ENCODE peak calls at places on chromosomes 12 and 14, in four cellular contexts. B is astrocyte, A is NCI-H69, H is psoas muscle. W is an unnamed sample.

GRCh38 chr14:96146131-96146771 is 58.4 kb upstream of the BDKRB2 start:
- DNase-seq in B (peak), A (peak), H (no peak), W (no peak)

GRCh38 chr14:100547633-100548294 is 39.5 kb downstream of the BEGAIN start:
- DNase-seq in B (no peak), A (peak), H (peak), W (no peak)

GRCh38 chr14:74669846-74670245 is 43.0 kb downstream of the AREL1 start:
- DNase-seq in B (no peak), A (no peak), H (no peak), W (no peak)

GRCh38 chr14:75339059-75339458 is 60.4 kb downstream of the FOS start:
- DNase-seq in B (peak), A (no peak), H (no peak), W (no peak)

GRCh38 chr14:98606816-98607215 is 665.2 kb downstream of the BCL11B start:
- DNase-seq in B (no peak), A (no peak), H (no peak), W (no peak)

GRCh38 chr14:91373591-91374245 is 43.9 kb downstream of the CCDC88C start:
- DNase-seq in B (no peak), A (peak), H (no peak), W (peak)

GRCh38 chr12:79911889-79912656 is 22.8 kb downstream of the PPP1R12A start:
- DNase-seq in B (peak), A (no peak), H (no peak), W (no peak)

GRCh38 chr12:127809236-127809635 is 457.7 kb upstream of the TMEM132C start:
- DNase-seq in B (peak), A (no peak), H (no peak), W (peak)

GRCh38 chr14:100668352-100668751 is 58.3 kb upstream of the DLK1 start:
- DNase-seq in B (no peak), A (no peak), H (peak), W (no peak)

GRCh38 chr12:89932950-89933349 is 224.3 kb upstream of the ATP2B1 start:
- DNase-seq in B (peak), A (no peak), H (no peak), W (no peak)

W was measured in NCI-H2171 treated with DMSO at 0.1 percent for 48 hours.